ENCODE peak calls at places on chromosomes 4 and X, in seven cellular contexts. N is substantia nigra, C is HFF-Myc, X is EH, V is HEK293T, B is cardiac fibroblast, R is amygdala. Y is an unnamed sample.

GRCh38 chr4:183602444-183603102 is 56.4 kb downstream of the RWDD4 start:
- DNase-seq in N (no peak), C (no peak), X (peak), V (no peak), B (peak), R (no peak), Y (peak)

GRCh38 chr4:83552924-83553323 is 17.0 kb downstream of the GPAT3 start:
- DNase-seq in N (no peak), C (peak), X (peak), V (no peak), B (peak), R (no peak), Y (peak)

GRCh38 chrX:13022926-13023325 is 21.5 kb downstream of the FAM9C start:
- DNase-seq in N (no peak), C (no peak), X (peak), V (no peak), B (no peak), R (no peak), Y (no peak)

GRCh38 chr4:17027495-17027894 is 129.1 kb upstream of the LDB2 start:
- DNase-seq in N (no peak), C (peak), X (peak), V (no peak), B (peak), R (no peak), Y (peak)

GRCh38 chr4:21869978-21870745 is 78.4 kb downstream of the KCNIP4 start:
- DNase-seq in N (no peak), C (no peak), X (no peak), V (no peak), B (no peak), R (no peak), Y (no peak)

GRCh38 chr4:71426381-71427042 is 87.7 kb downstream of the SLC4A4 start:
- DNase-seq in N (no peak), C (no peak), X (no peak), V (no peak), B (no peak), R (no peak), Y (no peak)

GRCh38 chr4:25842229-25842840 is 20.5 kb downstream of the SEL1L3 start:
- DNase-seq in N (no peak), C (no peak), X (no peak), V (no peak), B (no peak), R (no peak), Y (no peak)

GRCh38 chr4:75243570-75243969 is 270.6 kb downstream of the RCHY1 start:
- DNase-seq in N (no peak), C (no peak), X (no peak), V (no peak), B (no peak), R (no peak), Y (peak)

GRCh38 chrX:135454816-135455215 is 33.1 kb downstream of the SMIM10L2A start:
- DNase-seq in N (no peak), C (no peak), X (no peak), V (no peak), B (no peak), R (no peak), Y (no peak)

GRCh38 chr4:139962130-139962684 is 191.8 kb downstream of the MAML3 start:
- DNase-seq in N (no peak), C (no peak), X (no peak), V (no peak), B (no peak), R (no peak), Y (no peak)

GRCh38 chr4:81215219-81215892 is at the start of gene PRKG2:
- DNase-seq in N (no peak), C (no peak), X (no peak), V (peak), B (peak), R (no peak), Y (no peak)

GRCh38 chr4:66688674-66689073 is 856.6 kb downstream of the CENPC start:
- DNase-seq in N (no peak), C (no peak), X (peak), V (peak), B (peak), R (no peak), Y (peak)

GRCh38 chr4:164926301-164926700 is 49.3 kb downstream of the APELA start:
- DNase-seq in N (no peak), C (no peak), X (peak), V (no peak), B (no peak), R (no peak), Y (no peak)

GRCh38 chr4:177405508-177405907 is 36.7 kb downstream of the AGA start:
- DNase-seq in N (no peak), C (no peak), X (peak), V (no peak), B (no peak), R (no peak), Y (no peak)